ENCODE peak calls at places on chromosomes 5 and 9, in ten cellular contexts. One of them, this sample, is unnamed.
A peak's percentile ranks its signal among the peaks of the same experiment; 100 is the strongest.

GRCh38 chr9:127968717-127969383 is 11.9 kb downstream of the EEIG1 start:
- DNase-seq in AG04450: peak; percentile 61
- DNase-seq in psoas muscle: peak; percentile 62
- DNase-seq in right lobe of liver: peak; percentile 73
- DNase-seq in neural crest cell: no peak
- DNase-seq in lower leg skin: peak; percentile 79
- DNase-seq in fibroblast of lung: peak; percentile 92
- DNase-seq in kidney epithelial cell: peak; percentile 29
- DNase-seq in suprapubic skin: peak; percentile 80
- DNase-seq in Calu3: no peak
- DNase-seq in this sample: no peak

GRCh38 chr5:179115307-179115706 is 55.1 kb downstream of the ZNF354C start:
- DNase-seq in AG04450: no peak
- DNase-seq in psoas muscle: no peak
- DNase-seq in right lobe of liver: no peak
- DNase-seq in neural crest cell: no peak
- DNase-seq in lower leg skin: no peak
- DNase-seq in fibroblast of lung: no peak
- DNase-seq in kidney epithelial cell: no peak
- DNase-seq in suprapubic skin: no peak
- DNase-seq in Calu3: no peak
- DNase-seq in this sample: no peak

GRCh38 chr5:36373527-36374086 is 71.9 kb upstream of the RANBP3L start:
- DNase-seq in AG04450: no peak
- DNase-seq in psoas muscle: peak; percentile 69
- DNase-seq in right lobe of liver: peak; percentile 77
- DNase-seq in neural crest cell: no peak
- DNase-seq in lower leg skin: peak; percentile 94
- DNase-seq in fibroblast of lung: peak; percentile 80
- DNase-seq in kidney epithelial cell: peak; percentile 9
- DNase-seq in suprapubic skin: peak; percentile 88
- DNase-seq in Calu3: peak; percentile 30
- DNase-seq in this sample: no peak

GRCh38 chr5:84378961-84379360 is 5.7 kb downstream of the EDIL3 start:
- DNase-seq in AG04450: no peak
- DNase-seq in psoas muscle: no peak
- DNase-seq in right lobe of liver: no peak
- DNase-seq in neural crest cell: no peak
- DNase-seq in lower leg skin: no peak
- DNase-seq in fibroblast of lung: peak; percentile 90
- DNase-seq in kidney epithelial cell: no peak
- DNase-seq in suprapubic skin: no peak
- DNase-seq in Calu3: no peak
- DNase-seq in this sample: no peak

GRCh38 chr5:137560414-137560813 is 61.3 kb upstream of the SPOCK1 start:
- DNase-seq in AG04450: no peak
- DNase-seq in psoas muscle: no peak
- DNase-seq in right lobe of liver: no peak
- DNase-seq in neural crest cell: no peak
- DNase-seq in lower leg skin: no peak
- DNase-seq in fibroblast of lung: peak; percentile 61
- DNase-seq in kidney epithelial cell: no peak
- DNase-seq in suprapubic skin: no peak
- DNase-seq in Calu3: no peak
- DNase-seq in this sample: no peak

GRCh38 chr5:168291961-168292782 is 727 bp downstream of the WWC1 start:
- DNase-seq in AG04450: no peak
- DNase-seq in psoas muscle: no peak
- DNase-seq in right lobe of liver: peak; percentile 59
- DNase-seq in neural crest cell: no peak
- DNase-seq in lower leg skin: no peak
- DNase-seq in fibroblast of lung: no peak
- DNase-seq in kidney epithelial cell: no peak
- DNase-seq in suprapubic skin: no peak
- DNase-seq in Calu3: peak; percentile 60
- DNase-seq in this sample: peak; percentile 28

GRCh38 chr5:16934123-16934522 is 2.0 kb downstream of the MYO10 start:
- DNase-seq in AG04450: peak; percentile 38
- DNase-seq in psoas muscle: peak; percentile 24
- DNase-seq in right lobe of liver: peak; percentile 55
- DNase-seq in neural crest cell: peak; percentile 82
- DNase-seq in lower leg skin: no peak
- DNase-seq in fibroblast of lung: peak; percentile 58
- DNase-seq in kidney epithelial cell: no peak
- DNase-seq in suprapubic skin: peak; percentile 73
- DNase-seq in Calu3: peak; percentile 85
- DNase-seq in this sample: peak; percentile 84

GRCh38 chr9:76365028-76365427 is 29.2 kb downstream of the RFK start:
- DNase-seq in AG04450: no peak
- DNase-seq in psoas muscle: no peak
- DNase-seq in right lobe of liver: no peak
- DNase-seq in neural crest cell: no peak
- DNase-seq in lower leg skin: no peak
- DNase-seq in fibroblast of lung: peak; percentile 78
- DNase-seq in kidney epithelial cell: peak; percentile 83
- DNase-seq in suprapubic skin: no peak
- DNase-seq in Calu3: peak; percentile 23
- DNase-seq in this sample: no peak

GRCh38 chr9:135602789-135603481 is 36.4 kb downstream of the GLT6D1 start:
- DNase-seq in AG04450: no peak
- DNase-seq in psoas muscle: no peak
- DNase-seq in right lobe of liver: no peak
- DNase-seq in neural crest cell: peak; percentile 58
- DNase-seq in lower leg skin: no peak
- DNase-seq in fibroblast of lung: peak; percentile 4
- DNase-seq in kidney epithelial cell: no peak
- DNase-seq in suprapubic skin: peak; percentile 56
- DNase-seq in Calu3: peak; percentile 54
- DNase-seq in this sample: peak; percentile 71

GRCh38 chr5:172747471-172747870 is 23.5 kb downstream of the DUSP1 start:
- DNase-seq in AG04450: no peak
- DNase-seq in psoas muscle: no peak
- DNase-seq in right lobe of liver: no peak
- DNase-seq in neural crest cell: no peak
- DNase-seq in lower leg skin: no peak
- DNase-seq in fibroblast of lung: no peak
- DNase-seq in kidney epithelial cell: no peak
- DNase-seq in suprapubic skin: no peak
- DNase-seq in Calu3: no peak
- DNase-seq in this sample: no peak

GRCh38 chr9:69468380-69468779 is 143.4 kb downstream of the ENTREP1 start:
- DNase-seq in AG04450: no peak
- DNase-seq in psoas muscle: no peak
- DNase-seq in right lobe of liver: no peak
- DNase-seq in neural crest cell: no peak
- DNase-seq in lower leg skin: peak; percentile 0
- DNase-seq in fibroblast of lung: no peak
- DNase-seq in kidney epithelial cell: no peak
- DNase-seq in suprapubic skin: no peak
- DNase-seq in Calu3: no peak
- DNase-seq in this sample: no peak

GRCh38 chr5:141493500-141494422 is 4.9 kb downstream of the PCDHGC5 start:
- DNase-seq in AG04450: no peak
- DNase-seq in psoas muscle: no peak
- DNase-seq in right lobe of liver: no peak
- DNase-seq in neural crest cell: no peak
- DNase-seq in lower leg skin: no peak
- DNase-seq in fibroblast of lung: peak; percentile 80
- DNase-seq in kidney epithelial cell: no peak
- DNase-seq in suprapubic skin: no peak
- DNase-seq in Calu3: no peak
- DNase-seq in this sample: no peak

GRCh38 chr9:94862242-94862610 is 135.7 kb downstream of the AOPEP start:
- DNase-seq in AG04450: no peak
- DNase-seq in psoas muscle: no peak
- DNase-seq in right lobe of liver: no peak
- DNase-seq in neural crest cell: no peak
- DNase-seq in lower leg skin: no peak
- DNase-seq in fibroblast of lung: no peak
- DNase-seq in kidney epithelial cell: no peak
- DNase-seq in suprapubic skin: no peak
- DNase-seq in Calu3: no peak
- DNase-seq in this sample: no peak
- TF ChIP-seq CTCF in AG04450: no peak
- TF ChIP-seq CTCF in psoas muscle: no peak
- TF ChIP-seq CTCF in right lobe of liver: no peak
- TF ChIP-seq CTCF in neural crest cell: no peak
- TF ChIP-seq CTCF in lower leg skin: no peak
- TF ChIP-seq CTCF in fibroblast of lung: no peak
- TF ChIP-seq CTCF in kidney epithelial cell: no peak
- TF ChIP-seq CTCF in suprapubic skin: no peak
- TF ChIP-seq CTCF in Calu3: no peak
- TF ChIP-seq CTCF in this sample: no peak

GRCh38 chr9:97992219-97992618 is 9.1 kb downstream of the ANP32B start:
- DNase-seq in AG04450: no peak
- DNase-seq in psoas muscle: no peak
- DNase-seq in right lobe of liver: no peak
- DNase-seq in neural crest cell: no peak
- DNase-seq in lower leg skin: no peak
- DNase-seq in fibroblast of lung: no peak
- DNase-seq in kidney epithelial cell: no peak
- DNase-seq in suprapubic skin: no peak
- DNase-seq in Calu3: no peak
- DNase-seq in this sample: no peak

GRCh38 chr9:97991818-97992217 is 8.7 kb downstream of the ANP32B start:
- DNase-seq in AG04450: no peak
- DNase-seq in psoas muscle: no peak
- DNase-seq in right lobe of liver: no peak
- DNase-seq in neural crest cell: no peak
- DNase-seq in lower leg skin: no peak
- DNase-seq in fibroblast of lung: no peak
- DNase-seq in kidney epithelial cell: no peak
- DNase-seq in suprapubic skin: no peak
- DNase-seq in Calu3: no peak
- DNase-seq in this sample: no peak

GRCh38 chr9:97987490-97987889 is 4.3 kb downstream of the ANP32B start:
- DNase-seq in AG04450: no peak
- DNase-seq in psoas muscle: no peak
- DNase-seq in right lobe of liver: no peak
- DNase-seq in neural crest cell: no peak
- DNase-seq in lower leg skin: no peak
- DNase-seq in fibroblast of lung: no peak
- DNase-seq in kidney epithelial cell: no peak
- DNase-seq in suprapubic skin: no peak
- DNase-seq in Calu3: no peak
- DNase-seq in this sample: no peak

GRCh38 chr9:97993000-97993399 is 9.9 kb downstream of the ANP32B start:
- DNase-seq in AG04450: no peak
- DNase-seq in psoas muscle: no peak
- DNase-seq in right lobe of liver: no peak
- DNase-seq in neural crest cell: no peak
- DNase-seq in lower leg skin: no peak
- DNase-seq in fibroblast of lung: no peak
- DNase-seq in kidney epithelial cell: no peak
- DNase-seq in suprapubic skin: no peak
- DNase-seq in Calu3: no peak
- DNase-seq in this sample: no peak

DNA sequence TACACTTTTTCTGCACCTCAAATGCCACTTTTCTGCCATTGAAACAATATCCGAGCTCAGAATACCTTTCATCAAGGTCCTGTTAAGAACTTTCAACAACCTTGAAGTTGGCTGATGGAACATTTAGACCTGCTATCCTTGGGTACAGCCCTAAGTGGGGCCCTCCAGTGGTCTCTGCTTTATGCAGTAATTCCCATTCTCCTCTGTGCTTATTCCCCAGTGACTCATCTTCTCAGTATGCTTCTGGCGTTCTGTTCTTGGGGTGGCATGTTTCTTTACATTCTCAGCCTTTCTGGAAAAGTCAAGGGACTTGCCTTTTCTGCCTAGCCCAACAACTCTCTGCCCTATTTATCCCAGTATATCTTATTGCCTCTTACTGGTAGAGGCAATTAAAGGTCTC is 7.1 kb downstream of the ANP32B start:
- DNase-seq in AG04450: peak; percentile 42
- DNase-seq in psoas muscle: no peak
- DNase-seq in right lobe of liver: no peak
- DNase-seq in neural crest cell: no peak
- DNase-seq in lower leg skin: no peak
- DNase-seq in fibroblast of lung: peak; percentile 82
- DNase-seq in kidney epithelial cell: peak; percentile 38
- DNase-seq in suprapubic skin: no peak
- DNase-seq in Calu3: no peak
- DNase-seq in this sample: no peak
- TF ChIP-seq CTCF in AG04450: peak; percentile 56
- TF ChIP-seq CTCF in psoas muscle: no peak
- TF ChIP-seq CTCF in right lobe of liver: no peak
- TF ChIP-seq CTCF in neural crest cell: no peak
- TF ChIP-seq CTCF in lower leg skin: no peak
- TF ChIP-seq CTCF in fibroblast of lung: peak; percentile 42
- TF ChIP-seq CTCF in kidney epithelial cell: peak; percentile 43
- TF ChIP-seq CTCF in suprapubic skin: no peak
- TF ChIP-seq CTCF in Calu3: no peak
- TF ChIP-seq CTCF in this sample: no peak

DNA sequence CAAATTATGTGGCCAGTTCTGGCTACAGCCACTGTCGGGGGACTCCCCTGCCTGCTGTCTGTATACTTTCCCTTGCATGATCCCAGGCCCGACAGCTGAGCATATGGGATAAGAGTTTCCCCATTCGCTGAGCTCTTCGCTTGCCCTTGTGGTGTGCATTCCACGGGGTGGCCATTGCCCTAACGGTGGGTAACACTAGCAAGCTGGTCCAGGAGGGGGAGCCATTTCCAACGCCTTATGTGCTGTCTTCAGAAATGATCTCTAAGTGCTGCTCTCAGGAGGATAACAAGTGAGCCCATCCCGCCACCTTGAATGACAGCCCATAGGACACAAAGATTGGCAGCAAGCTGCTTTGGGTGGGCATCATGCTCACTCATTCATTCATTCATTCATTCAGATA is 190.9 kb downstream of the FSTL4 start:
- DNase-seq in AG04450: no peak
- DNase-seq in psoas muscle: no peak
- DNase-seq in right lobe of liver: no peak
- DNase-seq in neural crest cell: peak; percentile 44
- DNase-seq in lower leg skin: no peak
- DNase-seq in fibroblast of lung: peak; percentile 17
- DNase-seq in kidney epithelial cell: no peak
- DNase-seq in suprapubic skin: no peak
- DNase-seq in Calu3: no peak
- DNase-seq in this sample: peak; percentile 61
- TF ChIP-seq CTCF in AG04450: peak; percentile 18
- TF ChIP-seq CTCF in psoas muscle: no peak
- TF ChIP-seq CTCF in right lobe of liver: no peak
- TF ChIP-seq CTCF in neural crest cell: peak; percentile 56
- TF ChIP-seq CTCF in lower leg skin: no peak
- TF ChIP-seq CTCF in fibroblast of lung: peak; percentile 33
- TF ChIP-seq CTCF in kidney epithelial cell: peak; percentile 44
- TF ChIP-seq CTCF in suprapubic skin: no peak
- TF ChIP-seq CTCF in Calu3: no peak
- TF ChIP-seq CTCF in this sample: peak; percentile 56

DNA sequence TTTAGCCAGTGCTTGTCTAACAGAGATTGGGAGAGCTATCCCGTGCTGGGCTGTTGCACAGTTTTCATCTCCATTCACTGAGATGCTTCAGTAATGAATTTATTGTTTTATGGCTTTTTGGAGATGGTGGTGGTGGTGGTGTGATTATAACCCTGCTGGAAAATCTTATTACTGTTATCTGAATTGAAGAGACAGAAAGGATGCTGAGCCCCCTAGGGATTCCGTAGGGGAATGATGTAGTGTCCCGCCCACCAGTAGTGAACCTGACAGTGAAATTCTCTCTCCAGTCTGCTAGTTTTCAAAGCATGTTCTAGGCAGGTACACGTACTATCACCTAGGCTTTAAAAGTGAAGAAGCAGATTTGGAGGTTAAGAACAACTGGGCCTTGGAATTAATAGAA is 1.9 kb downstream of the RAI14 start:
- DNase-seq in AG04450: no peak
- DNase-seq in psoas muscle: no peak
- DNase-seq in right lobe of liver: no peak
- DNase-seq in neural crest cell: no peak
- DNase-seq in lower leg skin: no peak
- DNase-seq in fibroblast of lung: peak; percentile 61
- DNase-seq in kidney epithelial cell: no peak
- DNase-seq in suprapubic skin: no peak
- DNase-seq in Calu3: no peak
- DNase-seq in this sample: no peak
- TF ChIP-seq CTCF in AG04450: peak; percentile 47
- TF ChIP-seq CTCF in psoas muscle: no peak
- TF ChIP-seq CTCF in right lobe of liver: no peak
- TF ChIP-seq CTCF in neural crest cell: peak; percentile 31
- TF ChIP-seq CTCF in lower leg skin: no peak
- TF ChIP-seq CTCF in fibroblast of lung: peak; percentile 31
- TF ChIP-seq CTCF in kidney epithelial cell: peak; percentile 22
- TF ChIP-seq CTCF in suprapubic skin: no peak
- TF ChIP-seq CTCF in Calu3: no peak
- TF ChIP-seq CTCF in this sample: no peak

This sample was measured in nephron progenitor cell.